ENCODE peak calls at places on chromosomes 5 and 9, in four cellular contexts. G is B cell, B is breast epithelium, W is fibroblast of pulmonary artery. J is an unnamed sample.

GRCh38 chr5:149447373-149448367 is 68.6 kb upstream of the IL17B start:
- DNase-seq in G (no peak), B (no peak), W (peak; percentile 74), J (no peak)

GRCh38 chr5:61309115-61309514 is 22.9 kb upstream of the ZSWIM6 start:
- DNase-seq in B (no peak), G (no peak), W (no peak), J (no peak)

GRCh38 chr9:10371824-10372223 is 241.0 kb downstream of the PTPRD start:
- DNase-seq in B (no peak), W (no peak), G (no peak), J (no peak)

GRCh38 chr5:68465133-68465532 is 249.6 kb downstream of the PIK3R1 start:
- DNase-seq in B (no peak), W (no peak), G (no peak), J (no peak)

GRCh38 chr5:180323929-180324632 is 29.1 kb downstream of the GFPT2 start:
- DNase-seq in W (peak; percentile 38), B (no peak), G (no peak), J (no peak)

GRCh38 chr5:38448553-38449350 is 107.7 kb downstream of the LIFR start:
- DNase-seq in G (no peak), B (no peak), W (no peak), J (no peak)

GRCh38 chr5:169354263-169354662 is 53.3 kb upstream of the SLIT3 start:
- DNase-seq in W (no peak), B (no peak), G (no peak), J (no peak)

GRCh38 chr5:119596046-119596445 is 33.3 kb upstream of the FAM170A start:
- DNase-seq in W (no peak), G (no peak), B (no peak), J (no peak)

GRCh38 chr9:135240222-135240621 is 152.8 kb downstream of the OLFM1 start:
- DNase-seq in B (no peak), G (no peak), W (no peak), J (no peak)

DNA sequence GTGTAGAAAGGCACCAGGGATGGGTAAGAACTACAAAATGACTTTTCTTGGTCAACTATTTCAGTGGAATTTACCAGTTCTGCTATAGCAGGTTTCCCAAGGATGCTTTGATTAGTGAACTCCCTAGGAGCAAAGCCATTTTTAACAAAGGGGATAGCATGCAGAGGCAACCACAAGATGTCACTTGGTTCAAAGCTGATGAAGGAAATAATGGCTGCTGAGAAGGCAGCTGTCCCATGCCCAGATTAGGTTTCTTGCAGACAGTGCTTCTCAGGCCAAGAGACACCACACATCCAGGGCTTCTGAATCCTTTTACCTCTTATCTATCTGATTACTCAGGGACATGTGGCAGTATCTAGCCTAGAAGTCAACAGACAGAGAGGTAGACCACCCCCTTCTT is 192.6 kb downstream of the DOCK8 start:
- DNase-seq in G (no peak), W (no peak), B (no peak), J (no peak)
- TF ChIP-seq CTCF in G (no peak), W (no peak), B (no peak), J (no peak)

GRCh38 chr9:31146485-31147166 is 1237.8 kb upstream of the ACO1 start:
- DNase-seq in W (no peak), G (no peak), B (no peak), J (no peak)

GRCh38 chr9:31140316-31140715 is 1244.1 kb upstream of the ACO1 start:
- DNase-seq in G (no peak), B (no peak), W (peak; percentile 55), J (no peak)

GRCh38 chr9:31142456-31142855 is 1242.0 kb upstream of the ACO1 start:
- DNase-seq in G (no peak), B (no peak), W (no peak), J (no peak)

DNA sequence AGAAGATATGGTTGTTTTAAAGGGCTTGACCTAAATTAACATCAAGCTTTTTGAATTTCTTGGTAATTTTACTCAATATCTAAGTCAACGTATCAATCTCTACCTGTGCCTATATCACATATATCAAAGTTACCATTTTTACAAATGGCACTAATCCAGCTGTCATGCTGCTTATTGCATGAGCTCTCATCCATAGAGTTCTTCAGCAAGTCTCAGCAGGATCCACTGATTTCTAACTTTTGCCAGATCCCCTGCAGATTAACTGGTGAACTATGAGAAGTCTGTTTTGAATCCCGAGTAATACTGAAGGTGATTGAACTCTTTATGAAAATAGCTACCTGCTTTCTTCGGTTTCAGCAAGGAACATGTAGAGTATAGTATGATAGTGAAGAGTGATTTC is 1239.8 kb upstream of the ACO1 start:
- DNase-seq in B (no peak), G (no peak), W (no peak), J (no peak)
- TF ChIP-seq CTCF in B (no peak), G (no peak), W (no peak), J (no peak)

GRCh38 chr5:138932171-138932810 is 57.2 kb upstream of the LRRTM2 start:
- DNase-seq in W (no peak), B (no peak), G (no peak), J (no peak)
- TF ChIP-seq CTCF in W (peak; percentile 4), B (no peak), G (no peak), J (no peak)

DNA sequence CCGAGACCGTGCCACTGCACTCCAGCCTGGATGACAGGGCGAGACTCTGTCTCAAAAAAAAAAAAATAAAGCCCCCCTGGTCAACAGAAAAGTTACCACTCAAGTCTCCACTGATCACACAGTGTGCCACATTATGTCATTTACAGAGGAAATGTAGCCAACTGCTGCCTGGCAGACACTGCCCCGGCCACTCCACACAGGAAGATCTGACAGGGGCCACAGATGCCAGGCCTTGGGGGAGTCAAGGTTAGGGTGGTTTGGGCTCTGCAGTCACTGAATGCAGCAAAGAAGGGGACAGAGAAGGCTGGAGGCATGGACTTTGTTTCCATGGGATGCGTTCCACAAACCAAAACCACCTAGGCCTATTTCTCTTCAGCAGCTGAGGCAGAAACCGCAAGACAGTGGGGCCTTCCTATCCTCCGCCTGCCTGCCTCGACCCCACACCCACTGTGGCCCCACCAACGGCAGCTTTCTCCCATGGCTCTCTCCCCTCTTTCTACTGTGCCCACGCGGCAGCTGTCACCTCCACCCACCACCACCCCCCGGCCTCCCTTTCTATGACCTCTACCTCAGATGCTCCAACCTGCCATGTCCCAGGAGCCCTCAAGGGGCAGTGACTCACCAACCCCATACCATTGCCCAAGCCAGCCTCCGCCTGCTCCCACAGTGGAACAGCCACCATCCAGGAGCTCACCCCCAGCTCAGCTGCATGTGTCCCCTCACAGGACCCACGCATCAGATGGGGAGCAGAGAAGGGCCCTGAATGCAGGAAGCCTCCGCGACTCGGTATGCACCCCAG is 12.4 kb downstream of the IPPK start:
- DNase-seq in G (no peak), W (no peak), B (no peak), J (no peak)
- TF ChIP-seq CTCF in G (no peak), W (no peak), B (no peak), J (no peak)

GRCh38 chr9:36835271-36835996 is 198.6 kb downstream of the PAX5 start:
- DNase-seq in G (peak; percentile 65), B (no peak), W (no peak), J (no peak)

GRCh38 chr9:36832232-36832795 is 201.8 kb downstream of the PAX5 start:
- DNase-seq in W (no peak), G (no peak), B (no peak), J (no peak)

GRCh38 chr9:36834736-36835135 is 199.3 kb downstream of the PAX5 start:
- DNase-seq in B (no peak), W (no peak), G (peak; percentile 25), J (no peak)

GRCh38 chr9:36831381-36832231 is 202.5 kb downstream of the PAX5 start:
- DNase-seq in B (no peak), W (no peak), G (no peak), J (no peak)

GRCh38 chr9:36833954-36834353 is 200.1 kb downstream of the PAX5 start:
- DNase-seq in G (no peak), B (no peak), W (no peak), J (no peak)
- TF ChIP-seq CTCF in G (no peak), B (no peak), W (no peak), J (no peak)

GRCh38 chr5:107118184-107118902 is 552.4 kb downstream of the EFNA5 start:
- DNase-seq in G (no peak), W (no peak), B (no peak), J (no peak)
- TF ChIP-seq CTCF in G (no peak), W (no peak), B (no peak), J (no peak)

GRCh38 chr9:8533681-8534080 is 734.1 kb upstream of the DMAC1 start:
- DNase-seq in G (no peak), B (no peak), W (no peak), J (no peak)
- TF ChIP-seq CTCF in G (no peak), B (no peak), W (no peak), J (no peak)

GRCh38 chr5:36651775-36652685 is 45.6 kb downstream of the SLC1A3 start:
- DNase-seq in B (no peak), G (no peak), W (no peak), J (no peak)
- TF ChIP-seq CTCF in B (no peak), G (no peak), W (no peak), J (no peak)

GRCh38 chr5:2710910-2711309 is 40.6 kb downstream of the IRX2 start:
- DNase-seq in W (peak; percentile 20), B (no peak), G (no peak), J (no peak)
- TF ChIP-seq CTCF in W (peak; percentile 22), B (peak; percentile 36), G (no peak), J (peak; percentile 83)

DNA sequence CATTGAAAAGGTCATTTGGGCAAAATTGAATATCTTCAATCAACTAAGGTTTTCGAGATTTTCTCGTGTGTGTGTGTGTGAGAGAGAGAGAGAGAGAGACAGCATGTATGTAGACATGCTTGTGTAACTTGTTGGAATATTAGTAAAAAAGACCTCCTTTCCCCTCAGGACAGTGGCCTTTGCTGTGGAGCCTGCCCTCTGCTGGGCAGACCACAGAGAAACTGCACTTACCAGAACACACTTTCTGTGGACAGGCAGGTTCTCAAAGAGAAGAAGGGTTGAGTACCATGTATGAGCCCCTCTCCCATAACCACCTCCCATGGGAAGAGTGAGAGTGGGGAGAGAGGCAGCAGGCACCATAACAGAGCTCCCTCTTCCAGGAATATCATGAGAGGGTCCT is 45.6 kb downstream of the CFAP90 start:
- DNase-seq in W (peak; percentile 3), B (no peak), G (no peak), J (no peak)
- TF ChIP-seq CTCF in W (peak; percentile 21), B (no peak), G (no peak), J (no peak)